ENCODE peak calls at places on chromosomes 4 and X, in four cellular contexts. F is coronary artery, U is mesendoderm, C is upper lobe of left lung. H is an unnamed sample.

GRCh38 chrX:153853180-153853901 is 23.0 kb upstream of the PDZD4 start:
- DNase-seq in C (no peak), U (peak), F (no peak), H (no peak)

GRCh38 chr4:65668201-65669007 is 1.9 kb downstream of the EPHA5 start:
- DNase-seq in C (no peak), U (peak), F (no peak), H (peak)

GRCh38 chr4:115678425-115678941 is 565.1 kb upstream of the NDST4 start:
- DNase-seq in F (no peak), U (no peak), C (no peak), H (no peak)

GRCh38 chr4:7821245-7822165 is 118.2 kb downstream of the AFAP1 start:
- DNase-seq in F (peak), C (no peak), U (no peak), H (no peak)

GRCh38 chr4:121653986-121654385 is 42.8 kb downstream of the ANXA5 start:
- DNase-seq in U (no peak), F (no peak), C (no peak), H (no peak)

GRCh38 chr4:11741190-11741652 is 312.5 kb upstream of the HS3ST1 start:
- DNase-seq in C (no peak), U (peak), F (no peak), H (no peak)

GRCh38 chrX:55326985-55327384 is 62.3 kb upstream of the PAGE3 start:
- DNase-seq in C (no peak), U (no peak), F (no peak), H (no peak)

GRCh38 chrX:154018518-154019060 is 1.1 kb downstream of the IRAK1 start:
- DNase-seq in F (no peak), U (no peak), C (no peak), H (no peak)

GRCh38 chrX:12955882-12956703 is 18.8 kb upstream of the TMSB4X start:
- DNase-seq in U (peak), F (no peak), C (peak), H (no peak)

GRCh38 chr4:168871686-168872085 is 138.4 kb downstream of the CBR4 start:
- DNase-seq in F (no peak), U (no peak), C (no peak), H (no peak)

GRCh38 chr4:154590329-154591006 is at the start of gene FGA:
- DNase-seq in C (peak), F (no peak), U (peak), H (no peak)

GRCh38 chr4:187317799-187318198 is 594.1 kb upstream of the FAT1 start:
- DNase-seq in U (no peak), F (no peak), C (no peak), H (no peak)

GRCh38 chr4:142363686-142364085 is 482.4 kb downstream of the INPP4B start:
- DNase-seq in U (no peak), F (no peak), C (no peak), H (no peak)

GRCh38 chr4:142369141-142369540 is 477.0 kb downstream of the INPP4B start:
- DNase-seq in U (peak), C (no peak), F (no peak), H (no peak)

GRCh38 chr4:142365386-142365785 is 480.7 kb downstream of the INPP4B start:
- DNase-seq in F (no peak), C (no peak), U (peak), H (no peak)

GRCh38 chr4:142367326-142368188 is 478.5 kb downstream of the INPP4B start:
- DNase-seq in F (no peak), U (no peak), C (no peak), H (no peak)

GRCh38 chr4:142366821-142367220 is 479.3 kb downstream of the INPP4B start:
- DNase-seq in F (no peak), U (peak), C (no peak), H (no peak)
- H3K27ac ChIP-seq in F (no peak), U (no peak), C (no peak), H (no peak)

DNA sequence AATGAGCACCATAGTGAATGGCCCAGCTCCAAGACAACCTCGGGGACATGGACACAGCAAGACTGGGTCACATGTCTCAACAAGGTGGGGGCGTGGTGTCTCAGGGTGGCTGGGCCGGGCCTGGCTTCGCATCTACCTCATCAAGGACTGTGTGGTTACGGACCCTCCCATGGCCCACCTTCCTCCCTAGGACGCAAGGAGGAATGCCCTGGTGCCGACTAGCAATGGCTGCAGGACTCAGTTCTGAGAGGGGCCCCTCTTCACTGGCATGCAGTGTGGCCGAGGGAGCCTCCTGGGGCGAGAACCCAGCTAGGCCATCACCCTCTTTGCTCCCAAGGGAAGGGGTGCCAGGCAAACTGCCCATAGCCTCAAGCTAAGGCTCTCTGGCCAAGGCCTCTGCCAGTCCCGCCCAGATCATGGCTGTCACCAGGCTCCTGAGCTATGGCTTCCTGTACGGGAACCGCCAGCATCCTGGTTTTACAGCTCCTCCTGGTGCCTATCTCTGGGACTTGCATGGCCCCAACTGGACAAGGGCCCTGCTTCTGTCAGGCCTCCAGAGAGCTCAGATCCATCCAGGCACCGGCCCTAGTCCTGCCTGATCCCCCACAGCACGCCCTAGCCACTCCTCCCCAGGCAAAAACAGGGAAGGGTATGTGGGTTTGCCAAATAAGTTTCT is 218.0 kb upstream of the AGTR2 start:
- DNase-seq in U (peak), F (no peak), C (no peak), H (no peak)
- H3K27ac ChIP-seq in U (no peak), F (no peak), C (no peak), H (no peak)

GRCh38 chr4:54061067-54061466 is 3.3 kb downstream of the CHIC2 start:
- DNase-seq in F (no peak), U (no peak), C (no peak), H (no peak)
- H3K27ac ChIP-seq in F (no peak), U (no peak), C (no peak), H (no peak)

DNA sequence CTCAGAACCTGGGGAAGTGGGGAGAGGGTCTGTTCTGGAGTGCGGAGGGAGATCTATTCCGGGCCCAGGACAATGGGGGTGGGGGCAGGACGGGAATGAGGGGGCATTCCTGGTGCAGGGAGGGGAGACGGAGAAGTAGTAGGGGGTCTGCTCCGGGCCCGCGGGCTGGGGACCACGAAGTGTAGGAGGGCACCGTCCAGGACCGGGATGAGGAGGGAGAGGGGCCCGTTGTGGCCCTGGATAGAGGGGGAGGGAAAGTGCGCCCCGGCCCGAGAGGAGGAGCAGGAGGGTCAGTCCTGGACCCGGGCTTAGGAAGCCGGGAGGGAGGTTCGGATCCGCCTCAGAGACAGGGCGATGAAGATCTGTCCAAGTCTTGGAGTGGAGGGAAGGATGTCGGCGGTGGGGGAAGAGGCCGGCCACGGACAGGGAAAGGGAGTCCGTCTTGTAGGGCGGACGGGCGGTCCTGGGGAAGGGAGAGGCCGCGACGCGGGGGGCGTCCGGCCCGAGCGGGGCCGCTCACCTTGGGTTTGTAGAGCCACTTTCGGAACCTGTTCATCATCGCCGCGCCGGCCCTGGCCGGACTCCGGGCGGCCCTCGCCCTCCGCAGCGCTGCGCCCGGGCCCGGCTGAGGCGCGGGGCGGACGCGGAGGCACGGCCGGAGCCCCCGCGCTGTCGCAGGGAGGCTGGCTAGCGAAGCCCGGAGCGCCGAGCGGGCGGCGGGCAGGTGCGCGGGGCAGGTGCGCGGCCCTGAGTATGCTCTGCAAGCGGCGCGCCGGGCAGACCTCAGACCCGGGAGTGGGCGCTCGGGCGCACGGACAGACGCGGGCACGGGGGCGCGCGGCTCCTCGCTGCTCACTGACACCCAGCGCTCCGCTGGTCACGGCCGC is at the start of gene ZFYVE28:
- DNase-seq in C (no peak), U (no peak), F (no peak), H (no peak)
- H3K27ac ChIP-seq in C (peak), U (no peak), F (no peak), H (peak)

H was measured in caudate nucleus.